ENCODE peak calls at places on chromosomes 6 and 20, in seven cellular contexts. F is mesenchymal stem cell, R is mesendoderm, Z is IMR-90, Q is neuronal stem cell, M is trophoblast cell, D is H1. N is an unnamed sample.
A peak's percentile ranks its signal among the peaks of the same experiment; 100 is the strongest.

GRCh38 chr6:133244502-133244901 is 3.3 kb downstream of the EYA4 start:
- DNase-seq in F (no peak), R (no peak), Z (no peak), Q (no peak), M (no peak), D (no peak), N (no peak)

GRCh38 chr6:143058987-143059386 is 1.7 kb upstream of the AIG1 start:
- DNase-seq in F (no peak), R (no peak), Z (no peak), Q (no peak), M (no peak), D (no peak), N (no peak)

GRCh38 chr6:153051801-153052200 is 49.3 kb upstream of the MTRF1L start:
- DNase-seq in F (no peak), R (no peak), Z (no peak), Q (no peak), M (no peak), D (no peak), N (no peak)

GRCh38 chr20:20603339-20603990 is 109.0 kb downstream of the RALGAPA2 start:
- DNase-seq in F (no peak), R (no peak), Z (no peak), Q (no peak), M (no peak), D (no peak), N (no peak)

GRCh38 chr20:36744764-36745191 is 1.1 kb downstream of the NDRG3 start:
- DNase-seq in F (no peak), R (peak; percentile 83), Z (peak; percentile 22), Q (no peak), M (peak; percentile 8), D (no peak), N (peak; percentile 47)

GRCh38 chr6:113825776-113826175 is 31.4 kb upstream of the MARCKS start:
- DNase-seq in F (no peak), R (no peak), Z (peak; percentile 84), Q (no peak), M (no peak), D (no peak), N (no peak)

GRCh38 chr6:128432394-128432793 is 88.0 kb downstream of the PTPRK start:
- DNase-seq in F (peak; percentile 39), R (no peak), Z (peak; percentile 74), Q (no peak), M (peak; percentile 72), D (no peak), N (no peak)

GRCh38 chr6:2197177-2197671 is 48.2 kb downstream of the GMDS start:
- DNase-seq in F (peak; percentile 26), R (peak; percentile 22), Z (peak; percentile 59), Q (no peak), M (peak; percentile 41), D (no peak), N (no peak)

GRCh38 chr20:58131581-58132142 is 96.8 kb downstream of the ANKRD60 start:
- DNase-seq in F (no peak), R (no peak), Z (peak; percentile 1), Q (no peak), M (no peak), D (no peak), N (peak; percentile 12)

GRCh38 chr20:51118985-51119527 is 96.1 kb upstream of the KCNG1 start:
- DNase-seq in F (no peak), R (no peak), Z (no peak), Q (no peak), M (no peak), D (no peak), N (no peak)
- H2BK5ac ChIP-seq in F (no peak overlapping the region), R (no peak overlapping the region), Z (no peak overlapping the region), Q (no peak overlapping the region), M (no peak overlapping the region), D (no peak overlapping the region), N (no peak overlapping the region)

GRCh38 chr6:32069878-32070515 is 31.8 kb downstream of the CYP21A2 start:
- DNase-seq in F (no peak), R (no peak), Z (no peak), Q (no peak), M (no peak), D (no peak), N (no peak)
- H2AK5ac ChIP-seq in F (no peak overlapping the region), R (no peak overlapping the region), Z (no peak overlapping the region), Q (no peak overlapping the region), M (no peak overlapping the region), D (no peak overlapping the region), N (no peak overlapping the region)

GRCh38 chr6:41564448-41565142 is 18.4 kb downstream of the FOXP4 start:
- DNase-seq in F (no peak), R (no peak), Z (no peak), Q (no peak), M (no peak), D (no peak), N (no peak)

GRCh38 chr6:41563060-41563776 is 17.0 kb downstream of the FOXP4 start:
- DNase-seq in F (no peak), R (peak; percentile 51), Z (no peak), Q (no peak), M (no peak), D (no peak), N (no peak)

GRCh38 chr6:41566961-41567360 is 20.8 kb downstream of the FOXP4 start:
- DNase-seq in F (no peak), R (no peak), Z (no peak), Q (no peak), M (no peak), D (no peak), N (no peak)

GRCh38 chr6:41568202-41568584 is 22.0 kb downstream of the FOXP4 start:
- DNase-seq in F (no peak), R (no peak), Z (no peak), Q (no peak), M (no peak), D (no peak), N (no peak)

DNA sequence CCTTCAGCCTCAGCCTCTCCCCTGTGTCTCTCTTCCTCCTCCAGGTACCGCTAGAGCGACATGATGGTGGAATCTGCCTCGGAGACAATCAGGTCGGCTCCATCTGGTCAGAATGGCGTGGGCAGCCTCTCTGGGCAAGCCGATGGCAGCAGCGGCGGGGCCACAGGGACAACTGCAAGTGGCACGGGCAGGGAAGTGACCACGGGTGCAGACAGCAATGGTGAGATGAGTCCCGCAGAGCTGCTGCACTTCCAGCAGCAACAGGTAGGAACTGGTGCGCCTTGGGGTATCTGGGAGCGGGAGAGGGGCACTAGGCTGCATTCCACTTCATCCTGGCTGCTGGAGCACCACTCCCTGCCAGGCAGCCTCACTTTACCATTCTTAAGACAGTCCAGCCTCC is 19.5 kb downstream of the FOXP4 start:
- DNase-seq in F (no peak), R (no peak), Z (no peak), Q (no peak), M (no peak), D (no peak), N (no peak)
- H3K9ac ChIP-seq in F (no peak overlapping the region), R (no peak overlapping the region), Z (no peak overlapping the region), Q (no peak overlapping the region), M (no peak overlapping the region), D (no peak overlapping the region), N (no peak overlapping the region)

DNA sequence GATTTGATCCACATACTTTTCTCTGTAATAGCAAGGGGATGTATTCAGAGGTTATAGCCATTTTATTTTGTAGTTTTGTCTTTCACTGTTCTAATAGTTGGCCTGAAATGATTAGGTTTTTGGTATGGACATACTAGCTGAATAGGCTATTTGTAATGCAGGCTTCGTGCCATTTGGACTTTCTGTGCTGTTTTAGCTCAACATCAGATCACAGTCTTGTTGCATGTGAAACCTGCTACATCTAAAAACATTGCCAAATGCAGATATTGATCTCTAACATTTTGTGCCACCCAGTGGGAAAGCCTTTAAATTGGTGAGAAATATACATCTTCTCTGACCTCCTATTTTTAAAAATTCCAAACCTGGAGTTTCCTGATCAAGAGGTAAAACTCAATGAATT is 157.5 kb upstream of the SCGN start:
- DNase-seq in F (no peak), R (no peak), Z (no peak), Q (no peak), M (no peak), D (no peak), N (no peak)
- H2BK5ac ChIP-seq in F (no peak overlapping the region), R (no peak overlapping the region), Z (no peak overlapping the region), Q (no peak overlapping the region), M (no peak overlapping the region), D (no peak overlapping the region), N (no peak overlapping the region)

DNA sequence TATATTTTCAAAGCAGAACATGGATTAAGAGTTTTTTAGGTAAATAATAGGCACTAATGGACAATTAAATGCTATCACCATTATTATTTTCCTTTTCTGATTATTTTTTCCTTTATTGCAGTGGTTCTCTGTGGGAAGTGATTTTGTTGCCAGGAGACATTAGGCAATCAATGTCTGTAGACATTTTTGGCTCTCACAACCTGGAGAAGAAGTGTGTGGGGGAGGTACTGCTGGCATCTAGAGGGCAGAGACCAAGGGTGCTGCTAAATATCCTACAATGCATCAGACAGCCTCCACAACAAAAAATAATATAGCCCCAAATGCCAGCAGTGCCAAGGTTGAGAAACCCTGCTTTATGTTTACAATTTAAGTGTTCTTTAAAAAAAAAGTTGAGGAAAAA is 8.3 kb downstream of the IFNGR1 start:
- DNase-seq in F (no peak), R (no peak), Z (peak; percentile 14), Q (no peak), M (no peak), D (no peak), N (no peak)
- H2AK5ac ChIP-seq in F (no peak overlapping the region), R (no peak overlapping the region), Z (no peak overlapping the region), Q (no peak overlapping the region), M (no peak overlapping the region), D (no peak overlapping the region), N (no peak overlapping the region)

DNA sequence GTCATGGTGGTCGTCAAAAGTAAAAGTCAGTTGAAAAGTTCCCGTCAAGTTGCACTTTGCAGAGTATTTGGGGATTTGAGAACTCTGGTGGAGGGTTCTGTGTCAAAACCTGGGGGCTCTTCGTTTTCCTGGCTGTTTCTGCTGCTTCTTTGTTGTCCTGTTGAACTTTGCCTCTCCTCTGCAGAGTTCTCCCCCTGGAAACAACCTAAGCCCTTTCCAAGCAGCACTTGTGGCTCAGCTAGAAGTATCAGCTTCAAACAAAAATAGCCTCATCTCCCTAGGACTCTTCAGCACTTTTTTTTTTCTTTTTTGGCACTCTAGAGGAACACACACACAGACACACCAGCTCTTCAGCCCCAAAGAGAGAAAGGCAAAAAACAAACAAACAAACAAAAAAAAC is at the start of gene TRDN:
- DNase-seq in F (no peak), R (peak; percentile 25), Z (no peak), Q (no peak), M (no peak), D (no peak), N (no peak)
- H3K9ac ChIP-seq in F (no peak within 1 kb of the TSS), R (no peak within 1 kb of the TSS), Z (no peak within 1 kb of the TSS), Q (no peak within 1 kb of the TSS), M (no peak within 1 kb of the TSS), D (no peak within 1 kb of the TSS), N (no peak within 1 kb of the TSS)

GRCh38 chr6:82123632-82124031 is 123.9 kb downstream of the IBTK start:
- DNase-seq in F (no peak), R (no peak), Z (no peak), Q (no peak), M (no peak), D (no peak), N (no peak)
- H2BK5ac ChIP-seq in F (no peak overlapping the region), R (no peak overlapping the region), Z (no peak overlapping the region), Q (no peak overlapping the region), M (no peak overlapping the region), D (no peak overlapping the region), N (no peak overlapping the region)

GRCh38 chr6:45713981-45714685 is 301.5 kb downstream of the CLIC5 start:
- DNase-seq in F (no peak), R (no peak), Z (no peak), Q (no peak), M (no peak), D (no peak), N (no peak)
- H2AK5ac ChIP-seq in F (peak overlapping the region; percentile 42), R (no peak overlapping the region), Z (peak overlapping the region; percentile 57), Q (no peak overlapping the region), M (no peak overlapping the region), D (no peak overlapping the region), N (no peak overlapping the region)

GRCh38 chr6:63353282-63353630 is 33.5 kb upstream of the LGSN start:
- DNase-seq in F (no peak), R (no peak), Z (no peak), Q (no peak), M (no peak), D (no peak), N (no peak)
- H3K9ac ChIP-seq in F (peak overlapping the region; percentile 64), R (no peak overlapping the region), Z (no peak overlapping the region), Q (no peak overlapping the region), M (no peak overlapping the region), D (no peak overlapping the region), N (no peak overlapping the region)

N was measured in H9.